ENCODE peak calls at places on chromosomes 12 and 14, in six cellular contexts. L, D, T, N, E and F are unnamed samples.

GRCh38 chr12:29754235-29755189 is 29.2 kb downstream of the TMTC1 start:
- DNase-seq in L (no peak), D (no peak), T (no peak), N (no peak), E (no peak), F (no peak)

GRCh38 chr12:48985901-48986300 is 7.8 kb downstream of the WNT1 start:
- DNase-seq in L (no peak), D (no peak), T (no peak), N (no peak), E (no peak), F (no peak)

GRCh38 chr14:54778618-54779017 is 124.0 kb downstream of the GCH1 start:
- DNase-seq in L (no peak), D (no peak), T (no peak), N (no peak), E (no peak), F (no peak)

GRCh38 chr14:93772263-93772662 is 16.0 kb downstream of the PRIMA1 start:
- DNase-seq in L (no peak), D (no peak), T (no peak), N (no peak), E (no peak), F (no peak)

GRCh38 chr12:40723001-40723400 is 30.8 kb downstream of the CNTN1 start:
- DNase-seq in L (no peak), D (no peak), T (no peak), N (no peak), E (no peak), F (no peak)

GRCh38 chr12:15837141-15837781 is 44.9 kb upstream of the STRAP start:
- DNase-seq in L (peak; percentile 66), D (no peak), T (no peak), N (no peak), E (peak; percentile 16), F (no peak)

GRCh38 chr14:65206078-65206447 is 103.7 kb upstream of the MAX start:
- DNase-seq in L (no peak), D (no peak), T (no peak), N (no peak), E (no peak), F (no peak)

GRCh38 chr14:97712471-97712870 is 915.3 kb downstream of the VRK1 start:
- DNase-seq in L (no peak), D (no peak), T (no peak), N (no peak), E (no peak), F (no peak)

GRCh38 chr12:111387747-111388365 is 17.9 kb upstream of the SH2B3 start:
- DNase-seq in L (no peak), D (no peak), T (no peak), N (no peak), E (no peak), F (no peak)

GRCh38 chr14:91835197-91835919 is 32.0 kb downstream of the TC2N start:
- DNase-seq in L (no peak), D (no peak), T (no peak), N (no peak), E (no peak), F (no peak)